ENCODE peak calls at places on chromosomes 7 and 10, in ten cellular contexts. F is effector CD4-positive, alpha-beta T cell; V is kidney glomerular epithelial cell; J is stimulated activated CD8-positive, alpha-beta memory T cell treated with anti-CD3 and anti-CD28 coated beads, Interleukin-12 subunit alpha, Interleukin-12 subunit beta, amount 100 ng/mL, for 1 hour; L is NCI-H1694 treated with DMSO at 0.1 percent for 48 hours; S is HS-5; C is lung microvascular endothelial cell; N is Calu3; U is mammary epithelial cell; G is foreskin melanocyte. T is an unnamed sample.

GRCh38 chr7:13071999-13072398 is 384.6 kb downstream of the ARL4A start:
- DNase-seq in F (no peak), V (no peak), J (no peak), L (no peak), S (no peak), C (no peak), N (no peak), U (peak; percentile 8), G (peak; percentile 46), T (peak; percentile 23)

GRCh38 chr7:137661634-137662033 is 185.1 kb downstream of the DGKI start:
- DNase-seq in F (no peak), V (no peak), J (no peak), L (no peak), S (no peak), C (no peak), N (no peak), U (no peak), G (no peak), T (no peak)

GRCh38 chr10:58322072-58322834 is 12.6 kb upstream of the UBE2D1 start:
- DNase-seq in F (no peak), V (no peak), J (no peak), L (peak; percentile 2), S (no peak), C (no peak), N (peak; percentile 56), U (peak; percentile 29), G (no peak), T (no peak)

GRCh38 chr7:101795461-101795860 is 22.0 kb upstream of the CUX1 start:
- DNase-seq in F (no peak), V (no peak), J (no peak), L (no peak), S (no peak), C (no peak), N (no peak), U (no peak), G (no peak), T (no peak)

GRCh38 chr10:47152861-47153349 is 147.1 kb upstream of the GDF10 start:
- DNase-seq in F (no peak), V (peak; percentile 3), J (no peak), L (no peak), S (peak; percentile 11), C (peak; percentile 23), N (no peak), U (peak; percentile 89), G (no peak), T (peak; percentile 97)

GRCh38 chr7:139360210-139360947 is 685 bp downstream of the LUC7L2 start:
- DNase-seq in F (peak; percentile 98), V (peak; percentile 91), J (peak; percentile 96), L (peak; percentile 94), S (peak; percentile 40), C (peak; percentile 98), N (peak; percentile 98), U (peak; percentile 97), G (peak; percentile 83), T (peak; percentile 84)

GRCh38 chr10:100327007-100327700 is 2.9 kb downstream of the PKD2L1 start:
- DNase-seq in F (no peak), V (no peak), J (no peak), L (peak; percentile 66), S (no peak), C (no peak), N (no peak), U (no peak), G (no peak), T (no peak)

GRCh38 chr10:119859422-119860258 is 13.0 kb downstream of the MCMBP start:
- DNase-seq in F (no peak), V (peak; percentile 20), J (no peak), L (peak; percentile 14), S (no peak), C (peak; percentile 74), N (no peak), U (peak; percentile 27), G (no peak), T (no peak)

GRCh38 chr7:151125835-151126481 is 39.7 kb downstream of the AGAP3 start:
- DNase-seq in F (no peak), V (no peak), J (no peak), L (no peak), S (no peak), C (no peak), N (no peak), U (no peak), G (no peak), T (no peak)

GRCh38 chr7:162583-163297 is 29.6 kb upstream of the FAM20C start:
- DNase-seq in F (no peak), V (no peak), J (no peak), L (no peak), S (no peak), C (no peak), N (no peak), U (no peak), G (peak; percentile 11), T (no peak)

GRCh38 chr10:94194256-94194655 is 168.5 kb downstream of the NOC3L start:
- DNase-seq in F (no peak), V (peak; percentile 56), J (no peak), L (no peak), S (no peak), C (peak; percentile 52), N (no peak), U (peak; percentile 80), G (peak; percentile 76), T (peak; percentile 85)

GRCh38 chr7:7681191-7681935 is 37.0 kb downstream of the RPA3 start:
- DNase-seq in F (peak; percentile 22), V (peak; percentile 49), J (peak; percentile 14), L (peak; percentile 91), S (peak; percentile 60), C (peak; percentile 73), N (peak; percentile 66), U (peak; percentile 66), G (peak; percentile 58), T (peak; percentile 76)

GRCh38 chr7:155856656-155857055 is 44.4 kb upstream of the SHH start:
- DNase-seq in F (no peak), V (no peak), J (no peak), L (no peak), S (no peak), C (no peak), N (no peak), U (no peak), G (no peak), T (no peak)

GRCh38 chr10:79381804-79382221 is 34.5 kb downstream of the PPIF start:
- DNase-seq in F (no peak), V (peak; percentile 70), J (no peak), L (no peak), S (peak; percentile 40), C (no peak), N (peak; percentile 51), U (peak; percentile 32), G (no peak), T (no peak)

GRCh38 chr7:7916064-7916463 is 52.5 kb upstream of the GLCCI1 start:
- DNase-seq in F (no peak), V (no peak), J (no peak), L (no peak), S (no peak), C (no peak), N (no peak), U (no peak), G (no peak), T (no peak)

GRCh38 chr10:101165736-101166135 is 34.6 kb downstream of the TLX1 start:
- DNase-seq in F (no peak), V (no peak), J (no peak), L (no peak), S (no peak), C (peak; percentile 58), N (no peak), U (no peak), G (peak; percentile 96), T (no peak)

GRCh38 chr7:108442039-108442568 is 14.1 kb downstream of the NRCAM start:
- DNase-seq in F (no peak), V (peak; percentile 32), J (no peak), L (peak; percentile 47), S (peak; percentile 26), C (peak; percentile 46), N (no peak), U (peak; percentile 71), G (no peak), T (peak; percentile 59)

GRCh38 chr7:15015545-15016314 is 113.2 kb upstream of the DGKB start:
- DNase-seq in F (no peak), V (peak; percentile 93), J (no peak), L (peak; percentile 93), S (peak; percentile 49), C (peak; percentile 83), N (peak; percentile 76), U (peak; percentile 80), G (peak; percentile 42), T (peak; percentile 67)

GRCh38 chr7:47190462-47190861 is 391.4 kb downstream of the TNS3 start:
- DNase-seq in F (no peak), V (no peak), J (no peak), L (peak; percentile 77), S (no peak), C (no peak), N (no peak), U (no peak), G (no peak), T (no peak)

GRCh38 chr10:86749835-86750234 is 6.6 kb upstream of the BMPR1A start:
- DNase-seq in F (no peak), V (no peak), J (no peak), L (no peak), S (no peak), C (no peak), N (no peak), U (no peak), G (no peak), T (no peak)

GRCh38 chr10:45091968-45092367 is 91.2 kb downstream of the ZNF22 start:
- DNase-seq in F (no peak), V (no peak), J (no peak), L (no peak), S (no peak), C (no peak), N (no peak), U (no peak), G (no peak), T (no peak)

T was measured in foreskin keratinocyte.